ENCODE peak calls at places on chromosomes 16 and 17, in four cellular contexts. W is tibial nerve, Y is fibroblast of mammary gland, L is astrocyte of the spinal cord. V is an unnamed sample.

GRCh38 chr17:80063815-80064585 is 27.6 kb downstream of the CCDC40 start:
- DNase-seq in W (no peak), Y (peak), L (peak), V (peak)

GRCh38 chr17:63768433-63768832 is 5.0 kb downstream of the CCDC47 start:
- DNase-seq in W (no peak), Y (no peak), L (no peak), V (no peak)

GRCh38 chr17:2853722-2854580 is 57.7 kb downstream of the RAP1GAP2 start:
- DNase-seq in W (no peak), Y (peak), L (no peak), V (peak)

GRCh38 chr17:58324409-58325288 is 3.9 kb downstream of the TSPOAP1 start:
- DNase-seq in W (no peak), Y (no peak), L (no peak), V (no peak)

GRCh38 chr17:57607553-57608120 is 137.5 kb downstream of the CCDC182 start:
- DNase-seq in W (no peak), Y (peak), L (no peak), V (peak)

GRCh38 chr16:23452221-23452571 is 793 bp downstream of the COG7 start:
- DNase-seq in W (no peak), Y (no peak), L (no peak), V (no peak)

GRCh38 chr17:1360975-1361374 is 39.0 kb downstream of the YWHAE start:
- DNase-seq in W (no peak), Y (no peak), L (no peak), V (no peak)

GRCh38 chr16:53565300-53565699 is 62.3 kb upstream of the AKTIP start:
- DNase-seq in W (no peak), Y (no peak), L (no peak), V (no peak)

GRCh38 chr17:80969030-80969673 is 22.5 kb upstream of the CHMP6 start:
- DNase-seq in W (no peak), Y (no peak), L (no peak), V (no peak)

GRCh38 chr17:78707016-78707415 is 75.1 kb downstream of the CYTH1 start:
- DNase-seq in W (no peak), Y (no peak), L (peak), V (no peak)

GRCh38 chr16:22670551-22670970 is 143.4 kb upstream of the HS3ST2 start:
- DNase-seq in W (no peak), Y (no peak), L (no peak), V (no peak)

GRCh38 chr17:41524261-41524660 is 3.8 kb downstream of the KRT19 start:
- DNase-seq in W (no peak), Y (no peak), L (no peak), V (no peak)

GRCh38 chr17:18362509-18363020 is 785 bp downstream of the SHMT1 start:
- DNase-seq in W (peak), Y (peak), L (peak), V (no peak)

GRCh38 chr17:82458885-82459424 is 414 bp downstream of the NARF start:
- DNase-seq in W (no peak), Y (no peak), L (peak), V (peak)

GRCh38 chr17:16988749-16989229 is 16.9 kb upstream of the TNFRSF13B start:
- DNase-seq in W (no peak), Y (peak), L (no peak), V (no peak)

GRCh38 chr17:73255671-73256181 is 6.0 kb downstream of the CPSF4L start:
- DNase-seq in W (no peak), Y (peak), L (peak), V (peak)

GRCh38 chr17:39461911-39462641 is 790 bp downstream of the CDK12 start:
- DNase-seq in W (no peak), Y (peak), L (peak), V (peak)

GRCh38 chr16:9159839-9160550 is 68.6 kb downstream of the HAPSTR1 start:
- DNase-seq in W (no peak), Y (peak), L (peak), V (peak)

GRCh38 chr17:39015546-39015935 is 48.3 kb upstream of the FBXO47 start:
- DNase-seq in W (no peak), Y (no peak), L (no peak), V (no peak)

GRCh38 chr16:12067714-12068401 is 91.3 kb downstream of the SNX29 start:
- DNase-seq in W (no peak), Y (peak), L (peak), V (peak)

GRCh38 chr16:78551487-78552085 is 452.1 kb downstream of the WWOX start:
- DNase-seq in W (no peak), Y (no peak), L (no peak), V (no peak)

GRCh38 chr17:4540224-4541040 is 14.8 kb downstream of the MYBBP1A start:
- DNase-seq in W (no peak), Y (no peak), L (no peak), V (no peak)

GRCh38 chr17:2462481-2462880 is 49.2 kb downstream of the METTL16 start:
- DNase-seq in W (no peak), Y (no peak), L (no peak), V (no peak)

GRCh38 chr17:76405967-76406647 is 21.7 kb downstream of the SPHK1 start:
- DNase-seq in W (no peak), Y (peak), L (no peak), V (no peak)

GRCh38 chr16:23448392-23448791 is 4.6 kb downstream of the COG7 start:
- DNase-seq in W (no peak), Y (no peak), L (peak), V (no peak)

GRCh38 chr16:19809121-19809635 is 75.5 kb downstream of the GPRC5B start:
- DNase-seq in W (no peak), Y (peak), L (peak), V (no peak)

GRCh38 chr16:22948603-22949368 is 134.8 kb downstream of the HS3ST2 start:
- DNase-seq in W (peak), Y (peak), L (peak), V (peak)

GRCh38 chr17:16293918-16294317 is 59.4 kb downstream of the CENPV start:
- DNase-seq in W (no peak), Y (no peak), L (no peak), V (no peak)

GRCh38 chr16:89357055-89357454 is 133.3 kb downstream of the ANKRD11 start:
- DNase-seq in W (no peak), Y (no peak), L (no peak), V (no peak)

GRCh38 chr16:17417740-17418139 is 53.0 kb downstream of the XYLT1 start:
- DNase-seq in W (no peak), Y (peak), L (no peak), V (no peak)

GRCh38 chr16:14187517-14188338 is 116.6 kb downstream of the MRTFB start:
- DNase-seq in W (no peak), Y (no peak), L (no peak), V (no peak)

GRCh38 chr17:75315541-75316243 is 26.5 kb upstream of the SLC25A19 start:
- DNase-seq in W (no peak), Y (peak), L (no peak), V (peak)

GRCh38 chr16:14681115-14681514 is 13.0 kb downstream of the PLA2G10 start:
- DNase-seq in W (no peak), Y (no peak), L (no peak), V (no peak)

GRCh38 chr17:12982224-12982623 is 35.6 kb downstream of the ELAC2 start:
- DNase-seq in W (no peak), Y (no peak), L (no peak), V (no peak)

GRCh38 chr16:88387177-88387576 is 4.4 kb downstream of the ZNF469 start:
- DNase-seq in W (no peak), Y (peak), L (no peak), V (peak)

GRCh38 chr16:76749780-76750375 is 441.1 kb upstream of the MON1B start:
- DNase-seq in W (no peak), Y (no peak), L (no peak), V (no peak)

GRCh38 chr17:4573682-4574081 is 10.6 kb upstream of the SMTNL2 start:
- DNase-seq in W (no peak), Y (no peak), L (no peak), V (no peak)

GRCh38 chr16:80171746-80172145 is 369.0 kb upstream of the DYNLRB2 start:
- DNase-seq in W (no peak), Y (no peak), L (no peak), V (no peak)

GRCh38 chr16:80175011-80175410 is 365.8 kb upstream of the DYNLRB2 start:
- DNase-seq in W (no peak), Y (no peak), L (no peak), V (no peak)

GRCh38 chr16:80176114-80176513 is 364.7 kb upstream of the DYNLRB2 start:
- DNase-seq in W (no peak), Y (peak), L (no peak), V (peak)

GRCh38 chr16:80171199-80171598 is 369.6 kb upstream of the DYNLRB2 start:
- DNase-seq in W (no peak), Y (no peak), L (no peak), V (no peak)

GRCh38 chr16:80174416-80174815 is 366.4 kb upstream of the DYNLRB2 start:
- DNase-seq in W (no peak), Y (peak), L (peak), V (peak)
- TF ChIP-seq CTCF in W (no peak), Y (no peak), L (no peak), V (no peak)

DNA sequence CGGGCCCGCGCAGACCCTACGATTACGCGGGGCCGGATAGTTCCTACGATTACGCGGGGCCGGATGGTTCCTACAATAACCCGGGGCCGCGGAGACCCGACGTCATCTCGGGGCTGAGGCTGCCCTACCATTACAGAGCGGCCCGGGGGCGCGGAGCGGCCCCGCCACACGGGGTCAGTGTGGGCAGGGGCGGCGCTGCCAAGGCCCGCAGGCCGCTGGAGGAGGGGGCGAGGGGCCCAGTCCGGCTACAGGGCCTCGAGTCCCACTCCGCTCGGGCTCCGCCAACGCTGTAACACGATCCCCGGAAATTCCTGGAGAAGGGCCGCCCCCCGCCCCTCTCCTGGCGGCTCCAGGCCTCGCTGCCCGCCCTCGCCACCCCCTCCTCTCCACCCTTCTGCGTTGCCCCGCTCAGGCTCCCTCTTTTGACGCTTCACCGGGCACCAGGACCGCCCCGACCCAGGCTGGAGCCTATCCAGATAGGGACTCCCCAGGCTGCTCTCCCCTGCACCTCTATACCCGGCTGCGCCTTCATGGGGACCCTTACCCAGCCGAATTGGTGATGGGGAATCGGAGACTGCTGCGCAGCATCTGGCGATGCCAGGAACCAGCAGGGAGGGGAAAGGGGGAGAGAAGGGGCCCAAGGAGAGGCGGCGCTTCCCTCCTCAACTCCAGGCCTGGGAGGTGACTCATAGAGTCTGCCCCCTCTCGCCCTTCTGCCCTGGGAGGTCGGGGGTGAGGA is at the start of gene RAB34:
- DNase-seq in W (peak), Y (peak), L (peak), V (peak)
- TF ChIP-seq CTCF in W (peak), Y (no peak), L (peak), V (no peak)

GRCh38 chr16:3481696-3482658 is 13.3 kb downstream of the C16orf90 start:
- DNase-seq in W (no peak), Y (no peak), L (no peak), V (no peak)

GRCh38 chr16:3479654-3480216 is 15.6 kb downstream of the C16orf90 start:
- DNase-seq in W (no peak), Y (no peak), L (no peak), V (no peak)

GRCh38 chr16:3478242-3478925 is 16.9 kb downstream of the C16orf90 start:
- DNase-seq in W (no peak), Y (no peak), L (no peak), V (no peak)

GRCh38 chr16:3482659-3483241 is 12.5 kb downstream of the C16orf90 start:
- DNase-seq in W (no peak), Y (no peak), L (no peak), V (no peak)

DNA sequence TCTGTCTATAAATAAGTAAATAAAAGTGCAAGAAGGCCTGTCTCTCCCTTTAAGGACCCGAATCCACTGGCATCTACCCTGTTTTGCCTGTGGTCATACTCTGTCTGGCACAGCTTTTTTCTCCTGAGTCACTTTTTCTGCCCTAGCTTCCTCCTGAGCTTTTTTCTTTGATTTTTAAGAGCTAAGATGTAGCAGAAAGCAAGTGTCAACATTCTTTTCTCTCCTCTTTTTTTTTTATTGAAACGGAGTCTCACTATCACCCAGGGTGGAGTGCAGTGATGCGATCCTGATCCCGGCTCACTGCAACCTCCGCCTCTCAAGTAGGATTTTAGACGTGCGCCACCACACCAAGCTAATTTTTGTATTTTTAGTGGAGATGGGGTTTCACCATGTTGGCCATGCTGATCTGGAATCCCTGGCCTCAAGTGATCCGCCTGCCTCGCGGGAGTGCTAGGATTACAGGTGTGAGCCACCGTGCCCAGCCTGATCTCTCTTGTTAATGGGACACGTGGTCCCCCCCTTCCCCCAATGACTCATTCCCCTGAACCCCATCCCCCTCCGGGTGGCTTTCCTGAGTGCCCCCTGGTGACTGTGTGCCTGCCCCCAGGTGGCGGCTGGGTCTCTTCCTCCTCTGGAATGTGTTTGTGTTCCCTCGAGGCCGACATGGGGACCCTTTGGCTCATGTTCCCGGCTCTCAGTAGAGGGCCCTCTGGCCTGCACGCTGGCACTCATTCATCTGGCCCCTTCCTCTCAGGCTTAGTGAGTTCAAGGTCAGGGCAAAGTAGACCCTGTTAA is 14.2 kb downstream of the C16orf90 start:
- DNase-seq in W (no peak), Y (no peak), L (no peak), V (no peak)
- TF ChIP-seq CTCF in W (no peak), Y (no peak), L (no peak), V (no peak)

DNA sequence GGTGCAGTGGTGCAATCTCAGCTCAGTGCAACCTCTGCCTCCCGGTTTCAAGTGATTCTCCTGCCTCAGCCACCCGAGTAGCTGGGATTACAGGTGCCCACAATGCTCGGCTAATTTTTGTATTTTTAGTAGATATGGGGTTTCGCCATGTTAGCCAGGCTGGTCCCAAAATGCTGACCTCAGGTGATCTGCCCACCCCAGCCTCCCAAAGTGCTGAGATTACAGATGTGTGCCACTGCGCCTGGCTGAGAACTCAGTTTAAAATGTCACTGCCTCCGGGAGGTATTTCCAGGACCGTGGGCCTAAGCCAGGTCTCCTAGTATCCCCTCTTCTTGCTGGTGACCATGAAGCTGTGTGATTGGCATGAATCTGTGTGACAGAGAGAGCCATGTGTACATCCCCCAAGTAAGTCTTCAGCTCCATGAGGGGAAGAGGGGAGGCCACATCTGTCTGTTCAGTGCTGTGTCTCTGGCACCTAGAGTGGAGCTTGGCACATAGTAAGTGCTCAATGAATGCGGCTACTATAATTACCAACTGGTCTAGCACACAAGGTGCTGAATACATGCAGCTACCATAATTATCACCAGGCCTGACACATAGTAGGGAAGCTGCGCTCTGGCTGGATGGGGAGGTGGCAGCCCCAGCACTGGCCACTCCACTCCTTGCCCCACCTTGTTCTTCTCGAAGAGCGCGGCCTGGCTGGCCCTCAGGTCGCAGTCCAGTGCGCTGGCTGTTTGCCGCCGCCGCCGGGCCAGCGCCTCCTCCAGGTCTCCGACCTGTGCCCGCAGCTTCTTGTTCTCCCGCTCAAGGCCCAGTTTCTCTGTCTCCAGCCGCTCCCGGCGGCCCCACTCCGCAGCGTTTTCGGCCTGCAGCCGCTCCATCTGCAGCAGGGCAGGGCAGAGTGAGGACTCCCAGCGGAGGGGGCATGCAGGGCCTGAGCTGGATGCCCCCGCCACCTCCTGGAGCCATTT is 18.7 kb downstream of the CCDC102A start:
- DNase-seq in W (no peak), Y (no peak), L (no peak), V (no peak)
- TF ChIP-seq CTCF in W (no peak), Y (no peak), L (no peak), V (no peak)

GRCh38 chr16:86608301-86608747 is 30.0 kb downstream of the FOXL1 start:
- DNase-seq in W (no peak), Y (no peak), L (no peak), V (no peak)
- TF ChIP-seq CTCF in W (no peak), Y (no peak), L (peak), V (peak)

V was measured in foreskin fibroblast.